ENCODE peak calls at places on chromosomes 3 and 15, in ten cellular contexts. T is heart left ventricle, O is breast epithelium, D is IMR-90, C is ovary, G is uterus, I is transverse colon, A is NB4, Q is suprapubic skin, H is stomach. Y is an unnamed sample.

GRCh38 chr3:157098121-157098822 is 61.7 kb downstream of the CCNL1 start:
- DNase-seq in Q (no peak), D (peak), G (no peak), C (no peak), H (no peak), I (no peak), A (no peak), T (no peak), O (no peak), Y (no peak)

GRCh38 chr3:115146032-115146417 is 1.1 kb downstream of the ZBTB20 start:
- DNase-seq in A (peak), I (peak), Q (no peak), C (no peak), O (no peak), D (peak), H (peak), T (peak), G (no peak), Y (no peak)

GRCh38 chr15:90749754-90750153 is 32.6 kb downstream of the BLM start:
- DNase-seq in G (no peak), O (no peak), A (peak), I (no peak), D (no peak), C (no peak), H (no peak), T (no peak), Q (no peak), Y (no peak)

GRCh38 chr15:33111051-33111451 is 83.5 kb downstream of the FMN1 start:
- DNase-seq in A (no peak), H (no peak), C (no peak), T (no peak), G (no peak), Q (no peak), I (no peak), O (no peak), D (peak), Y (no peak)

GRCh38 chr3:172293093-172293492 is 155.2 kb downstream of the GHSR start:
- DNase-seq in C (no peak), I (no peak), O (no peak), D (no peak), T (no peak), G (no peak), Q (no peak), A (no peak), H (no peak), Y (no peak)

GRCh38 chr15:98568382-98569017 is 79.8 kb upstream of the IGF1R start:
- DNase-seq in Q (no peak), T (no peak), A (no peak), D (no peak), H (no peak), O (no peak), C (no peak), G (no peak), I (no peak), Y (no peak)

GRCh38 chr3:192825657-192826200 is 91.9 kb downstream of the MB21D2 start:
- DNase-seq in Q (no peak), I (peak), D (peak), O (no peak), T (no peak), H (no peak), C (no peak), A (peak), G (no peak), Y (no peak)

GRCh38 chr3:7630925-7631324 is 770.0 kb downstream of the GRM7 start:
- DNase-seq in O (no peak), T (peak), A (no peak), D (no peak), G (peak), I (peak), C (peak), H (peak), Q (no peak), Y (no peak)

GRCh38 chr15:40392986-40393948 is 10.7 kb downstream of the KNSTRN start:
- DNase-seq in Q (no peak), A (no peak), D (peak), C (no peak), H (no peak), O (no peak), G (no peak), I (no peak), T (no peak), Y (no peak)

GRCh38 chr3:88876724-88877123 is 230.7 kb upstream of the EPHA3 start:
- DNase-seq in G (no peak), Q (no peak), I (no peak), T (no peak), H (no peak), A (no peak), D (no peak), O (no peak), C (no peak), Y (no peak)

GRCh38 chr3:9715764-9716437 is 12.3 kb downstream of the CPNE9 start:
- DNase-seq in H (peak), A (peak), O (peak), Q (peak), G (peak), T (peak), I (peak), D (peak), C (peak), Y (no peak)

GRCh38 chr3:48413611-48414010 is 16.3 kb downstream of the PLXNB1 start:
- DNase-seq in A (no peak), I (no peak), G (no peak), D (no peak), C (peak), H (no peak), T (no peak), O (no peak), Q (peak), Y (peak)

GRCh38 chr15:67063689-67064606 is 1.5 kb upstream of the SMAD3 start:
- DNase-seq in H (peak), T (no peak), D (peak), Q (no peak), A (peak), G (no peak), I (peak), O (no peak), C (peak), Y (no peak)

GRCh38 chr15:67062365-67062985 is 2.9 kb upstream of the SMAD3 start:
- DNase-seq in D (no peak), C (no peak), H (no peak), Q (no peak), A (no peak), T (no peak), O (no peak), I (peak), G (no peak), Y (no peak)

GRCh38 chr15:67065531-67066005 is at the start of gene SMAD3:
- DNase-seq in C (peak), T (peak), O (peak), D (peak), I (peak), G (peak), H (peak), A (peak), Q (peak), Y (peak)

GRCh38 chr15:67066041-67067021 is 929 bp downstream of the SMAD3 start:
- DNase-seq in H (no peak), D (peak), O (no peak), T (no peak), I (no peak), A (no peak), Q (no peak), C (peak), G (peak), Y (peak)

GRCh38 chr15:67064607-67065530 is 533 bp upstream of the SMAD3 start:
- DNase-seq in D (no peak), O (peak), C (no peak), A (no peak), T (no peak), H (peak), G (no peak), I (peak), Q (peak), Y (peak)
- TF ChIP-seq POLR2A in D (no peak), O (no peak), C (no peak), A (no peak), T (no peak), H (no peak), G (no peak), I (no peak), Q (no peak), Y (no peak)

GRCh38 chr3:53994986-53995385 is 103.3 kb upstream of the SELENOK start:
- DNase-seq in H (no peak), C (no peak), A (no peak), O (no peak), T (no peak), I (no peak), G (no peak), D (no peak), Q (no peak), Y (no peak)
- H3K4me3 ChIP-seq in H (no peak), C (no peak), A (no peak), O (no peak), T (no peak), I (no peak), G (no peak), D (no peak), Q (no peak), Y (no peak)

DNA sequence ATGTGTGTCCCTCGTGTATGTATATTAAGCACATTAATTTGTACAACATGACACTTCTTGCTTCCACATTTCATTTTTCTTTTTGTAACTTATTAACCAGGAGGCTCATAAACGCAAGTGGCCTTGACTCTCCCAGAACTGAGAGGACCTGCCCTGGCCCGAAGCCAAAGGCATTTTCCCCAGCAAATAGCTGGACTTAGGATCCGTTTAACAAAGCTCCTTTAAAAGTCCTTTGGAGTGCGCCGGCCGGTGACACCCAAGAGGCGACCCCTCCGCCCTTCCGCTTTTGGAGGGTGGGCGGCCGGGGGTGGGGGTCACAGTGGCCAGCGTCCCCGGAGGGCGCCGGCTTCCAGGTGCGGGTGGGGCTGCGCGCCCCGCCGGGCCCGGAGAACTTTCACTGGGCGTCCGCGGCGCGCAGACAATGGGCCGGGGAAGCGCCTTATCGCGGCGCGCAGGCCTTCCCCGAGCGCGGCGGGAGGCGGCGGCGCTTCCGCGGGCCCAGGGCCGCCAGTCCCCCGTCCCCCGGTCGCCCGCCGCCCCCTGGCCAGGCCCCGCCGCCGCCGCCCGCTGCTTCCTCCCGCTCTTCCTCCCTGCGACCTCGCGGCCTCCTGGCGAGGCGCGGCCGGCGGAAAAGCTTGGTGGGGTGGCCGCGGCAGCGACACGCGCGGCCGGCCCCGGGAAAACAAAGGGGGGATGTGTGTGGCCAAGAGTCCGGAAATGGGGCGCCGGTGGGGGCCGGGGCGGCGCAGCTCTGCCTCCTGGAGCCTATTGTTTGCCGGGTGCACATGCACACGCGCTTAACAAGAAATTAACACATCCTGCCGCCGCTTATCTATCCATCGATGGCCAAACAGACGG is 613.4 kb downstream of the MCTP2 start:
- DNase-seq in A (no peak), T (peak), C (peak), Q (peak), I (peak), G (peak), H (peak), D (no peak), O (no peak), Y (peak)
- TF ChIP-seq POLR2A in A (no peak), T (no peak), C (no peak), Q (no peak), I (peak), G (no peak), H (no peak), D (no peak), O (no peak), Y (no peak)

DNA sequence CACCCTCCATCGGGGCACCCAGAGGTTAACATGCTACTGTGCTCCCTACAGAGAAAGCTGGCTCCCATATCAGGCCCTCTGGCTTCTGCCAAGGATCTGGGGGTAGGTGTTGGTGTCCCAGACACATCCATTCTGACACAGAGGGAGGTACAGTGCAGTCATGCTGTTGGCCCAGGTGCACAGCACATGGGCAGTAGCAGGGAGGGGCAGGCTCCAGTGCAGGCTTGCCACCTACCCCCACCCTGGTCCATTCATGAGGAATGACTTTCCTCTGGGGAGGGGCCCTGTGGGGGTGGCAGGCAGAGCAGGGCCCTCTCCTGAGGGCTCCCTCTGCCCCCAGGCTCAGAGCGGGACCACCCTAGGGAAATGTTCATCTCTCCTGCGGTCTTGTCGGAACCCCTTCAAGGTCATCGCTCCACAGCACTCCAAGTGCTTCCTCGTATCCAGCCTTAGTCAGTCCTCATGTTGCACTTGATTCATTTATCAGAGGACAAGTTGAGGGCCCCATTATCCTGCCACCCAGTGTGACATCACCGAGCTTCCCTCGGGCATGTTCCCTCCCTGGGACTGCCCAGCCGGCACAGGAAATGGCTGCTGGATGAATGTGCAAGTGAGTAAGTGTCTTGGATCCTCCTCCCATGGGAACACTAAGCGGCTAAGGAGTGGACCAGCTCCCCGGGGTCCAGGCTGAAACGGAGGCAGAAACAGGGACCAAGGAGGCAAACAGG is 10.0 kb downstream of the DUSP7 start:
- DNase-seq in O (no peak), A (no peak), H (no peak), D (peak), Q (peak), T (no peak), C (no peak), G (peak), I (no peak), Y (no peak)
- H3K4me3 ChIP-seq in O (no peak), A (no peak), H (no peak), D (no peak), Q (no peak), T (no peak), C (no peak), G (no peak), I (no peak), Y (no peak)

GRCh38 chr3:186826978-186827857 is 15.3 kb upstream of the ADIPOQ start:
- DNase-seq in C (peak), A (peak), O (peak), H (peak), G (peak), D (peak), Q (peak), T (peak), I (peak), Y (peak)
- TF ChIP-seq POLR2A in C (no peak), A (peak), O (no peak), H (no peak), G (peak), D (peak), Q (no peak), T (peak), I (no peak), Y (no peak)

GRCh38 chr15:78761891-78762385 is 49.3 kb downstream of the ADAMTS7 start:
- DNase-seq in T (no peak), O (no peak), D (no peak), H (no peak), Q (peak), I (no peak), C (peak), G (no peak), A (no peak), Y (peak)
- H3K4me3 ChIP-seq in T (no peak), O (no peak), D (no peak), H (no peak), Q (no peak), I (no peak), C (no peak), G (no peak), A (no peak), Y (no peak)

GRCh38 chr3:126911162-126912026 is 71.5 kb upstream of the PLXNA1 start:
- DNase-seq in A (peak), I (peak), H (peak), Q (peak), G (no peak), C (no peak), D (peak), T (peak), O (no peak), Y (peak)
- TF ChIP-seq POLR2A in A (no peak), I (no peak), H (no peak), Q (no peak), G (no peak), C (no peak), D (no peak), T (no peak), O (no peak), Y (no peak)

DNA sequence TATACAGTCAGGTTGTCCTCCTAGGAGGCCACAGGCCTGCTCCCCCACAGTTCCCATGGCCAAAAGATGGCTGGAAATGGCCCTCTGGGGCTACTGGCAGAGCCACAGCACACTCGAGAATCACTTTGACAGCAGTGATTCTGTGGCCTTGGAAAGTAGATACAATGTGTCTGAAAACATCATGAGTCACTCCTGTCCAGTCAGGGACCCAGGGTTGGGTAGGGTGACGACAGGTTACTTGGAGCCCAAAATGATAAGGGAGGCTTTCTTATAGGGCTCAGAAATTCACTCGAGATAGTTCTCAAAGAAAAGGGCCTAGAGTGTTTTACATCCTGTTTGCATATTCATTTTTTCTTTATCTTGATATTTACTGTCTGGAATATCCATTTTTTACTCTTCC is 24.3 kb downstream of the MRPS25 start:
- DNase-seq in H (no peak), A (no peak), O (no peak), D (no peak), G (no peak), T (no peak), Q (no peak), I (no peak), C (no peak), Y (no peak)
- H3K4me3 ChIP-seq in H (no peak), A (no peak), O (no peak), D (no peak), G (no peak), T (no peak), Q (no peak), I (no peak), C (no peak), Y (no peak)

GRCh38 chr3:36401056-36401455 is 20.8 kb downstream of the STAC start:
- DNase-seq in I (no peak), H (no peak), A (no peak), G (no peak), C (no peak), Q (no peak), O (no peak), T (no peak), D (no peak), Y (no peak)
- TF ChIP-seq POLR2A in I (no peak), H (no peak), A (no peak), G (no peak), C (no peak), Q (no peak), O (no peak), T (no peak), D (no peak), Y (no peak)

GRCh38 chr3:169457807-169458206 is 205.7 kb downstream of the MECOM start:
- DNase-seq in D (no peak), Q (no peak), C (no peak), O (no peak), I (no peak), G (no peak), H (no peak), T (no peak), A (no peak), Y (no peak)

GRCh38 chr3:169460035-169460434 is 203.5 kb downstream of the MECOM start:
- DNase-seq in A (no peak), Q (no peak), C (no peak), T (no peak), D (no peak), I (no peak), H (no peak), O (no peak), G (no peak), Y (no peak)

GRCh38 chr3:169458323-169458722 is 205.2 kb downstream of the MECOM start:
- DNase-seq in G (no peak), C (no peak), D (no peak), H (no peak), Q (no peak), A (no peak), T (no peak), I (no peak), O (no peak), Y (no peak)

GRCh38 chr3:169456900-169457299 is 206.6 kb downstream of the MECOM start:
- DNase-seq in T (no peak), D (no peak), Q (no peak), H (no peak), O (no peak), A (no peak), G (no peak), C (no peak), I (no peak), Y (no peak)

GRCh38 chr3:169458752-169459151 is 204.8 kb downstream of the MECOM start:
- DNase-seq in H (no peak), G (no peak), D (no peak), A (no peak), O (no peak), T (no peak), Q (no peak), C (no peak), I (no peak), Y (no peak)
- H3K4me3 ChIP-seq in H (no peak), G (no peak), D (no peak), A (no peak), O (no peak), T (no peak), Q (no peak), C (no peak), I (no peak), Y (no peak)

Y was measured in spleen.